ENCODE peak calls at places on chromosomes 12 and 14, in five cellular contexts. H is prostate gland; U is AG08395; Q is activated naive CD4-positive, alpha-beta T cell treated with Interleukin-2 at 50 U/mL for 16 hours; R is stimulated activated CD4-positive, alpha-beta T cell treated with anti-CD3 and anti-CD28 coated beads, Interleukin-4, amount 100 ng/mL, for 4 hours. T is an unnamed sample.

GRCh38 chr12:116559330-116560080 is at the start of gene MAP1LC3B2:
- DNase-seq in R (peak), H (peak), U (peak), Q (peak), T (peak)

GRCh38 chr14:63343878-63344277 is 25.1 kb upstream of the GPHB5 start:
- DNase-seq in R (no peak), Q (no peak), U (no peak), H (no peak), T (no peak)

GRCh38 chr12:76329163-76329562 is 19.1 kb downstream of the BBS10 start:
- DNase-seq in Q (no peak), H (no peak), R (no peak), U (peak), T (no peak)

GRCh38 chr14:88266474-88266873 is 56.6 kb downstream of the KCNK10 start:
- DNase-seq in U (no peak), H (no peak), R (no peak), Q (no peak), T (no peak)

GRCh38 chr12:46442239-46442638 is 69.7 kb upstream of the SLC38A2 start:
- DNase-seq in H (no peak), R (no peak), Q (no peak), U (peak), T (no peak)

GRCh38 chr12:89890191-89890590 is 181.6 kb upstream of the ATP2B1 start:
- DNase-seq in H (no peak), R (no peak), U (no peak), Q (no peak), T (no peak)

GRCh38 chr12:39723831-39724230 is 104.2 kb upstream of the ABCD2 start:
- DNase-seq in U (peak), R (no peak), Q (peak), H (no peak), T (no peak)

GRCh38 chr12:82225871-82226270 is 132.3 kb downstream of the CCDC59 start:
- DNase-seq in Q (no peak), H (no peak), R (no peak), U (peak), T (no peak)

GRCh38 chr14:88552859-88553258 is 1.9 kb downstream of the PTPN21 start:
- DNase-seq in Q (no peak), R (no peak), U (no peak), H (no peak), T (no peak)

GRCh38 chr14:52082903-52083302 is 14.0 kb upstream of the NID2 start:
- DNase-seq in Q (no peak), U (no peak), R (no peak), H (no peak), T (no peak)

GRCh38 chr14:32190713-32191112 is 11.1 kb upstream of the RNU6-7 start:
- DNase-seq in Q (no peak), U (peak), H (no peak), R (no peak), T (no peak)

GRCh38 chr14:69948311-69948710 is 69.1 kb downstream of the SMOC1 start:
- DNase-seq in U (no peak), Q (no peak), H (no peak), R (no peak), T (no peak)

GRCh38 chr12:91109148-91109564 is 2.1 kb downstream of the LUM start:
- DNase-seq in U (peak), Q (peak), H (peak), R (no peak), T (peak)

GRCh38 chr12:60262378-60262777 is 666.5 kb downstream of the SLC16A7 start:
- DNase-seq in Q (no peak), H (no peak), U (no peak), R (no peak), T (no peak)

T was measured in lung.